ENCODE peak calls at places on chromosomes 13 and 19, in four cellular contexts. M, C, B and Q are unnamed samples.

GRCh38 chr13:33323766-33324525 is 38.4 kb upstream of the STARD13 start:
- DNase-seq in M (no peak), C (no peak), B (no peak), Q (no peak)

GRCh38 chr13:37106642-37107041 is 1.2 kb upstream of the CSNK1A1L start:
- DNase-seq in M (no peak), C (no peak), B (no peak), Q (no peak)

GRCh38 chr19:34430738-34431625 is 2.8 kb downstream of the UBA2 start:
- DNase-seq in M (peak; percentile 57), C (peak; percentile 72), B (no peak), Q (peak; percentile 63)

GRCh38 chr13:27967736-27968315 is 1.3 kb downstream of the CDX2 start:
- DNase-seq in M (no peak), C (no peak), B (no peak), Q (peak; percentile 41)

GRCh38 chr19:11164879-11165406 is 9.4 kb upstream of the SPC24 start:
- DNase-seq in M (no peak), C (no peak), B (no peak), Q (no peak)

GRCh38 chr13:84025828-84026227 is 143.6 kb upstream of the SLITRK1 start:
- DNase-seq in M (no peak), C (no peak), B (no peak), Q (no peak)

GRCh38 chr13:100125946-100126345 is 37.1 kb downstream of the PCCA start:
- DNase-seq in M (no peak), C (no peak), B (no peak), Q (no peak)

GRCh38 chr13:78326608-78327007 is 276.7 kb downstream of the POU4F1 start:
- DNase-seq in M (no peak), C (no peak), B (no peak), Q (no peak)

GRCh38 chr13:44915962-44916361 is 73.3 kb downstream of the NUFIP1 start:
- DNase-seq in M (no peak), C (no peak), B (no peak), Q (no peak)

GRCh38 chr19:12788682-12789097 is 2.6 kb upstream of the JUNB start:
- DNase-seq in M (peak; percentile 41), C (peak; percentile 79), B (peak; percentile 84), Q (no peak)

GRCh38 chr19:4366666-4367335 is 23.4 kb downstream of the MPND start:
- DNase-seq in M (no peak), C (no peak), B (no peak), Q (no peak)

DNA sequence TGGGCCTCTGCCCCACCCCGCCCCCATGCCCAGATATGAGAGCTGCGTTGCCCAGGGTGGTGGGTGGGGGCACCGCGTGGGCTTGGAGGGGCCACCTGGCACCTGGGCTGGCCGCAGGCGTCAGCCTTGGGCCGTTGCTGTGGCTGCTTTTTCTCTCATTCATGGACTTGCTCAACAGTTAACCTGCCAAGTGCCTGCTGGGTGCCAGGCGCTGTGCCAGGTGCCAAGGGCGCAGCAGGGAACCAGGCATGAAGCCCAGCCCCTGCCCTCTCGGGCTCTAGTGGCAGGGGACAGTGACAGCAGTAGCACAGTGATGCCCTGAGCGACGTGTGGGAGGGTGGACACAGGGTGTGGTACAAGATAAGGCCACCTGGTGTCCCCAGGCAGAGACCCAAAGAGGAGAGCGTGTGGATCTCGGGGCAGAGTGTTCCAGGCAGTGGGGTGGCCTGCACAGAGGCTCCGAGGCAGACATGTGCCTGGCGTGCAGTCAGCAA is 28.1 kb downstream of the DHX34 start:
- DNase-seq in M (no peak), C (peak; percentile 25), B (no peak), Q (no peak)
- TF ChIP-seq BHLHE40 in M (no peak), C (no peak), B (no peak), Q (no peak)

GRCh38 chr13:46559272-46559805 is 6.4 kb downstream of the LRCH1 start:
- DNase-seq in M (no peak), C (no peak), B (no peak), Q (no peak)
- TF ChIP-seq FOXM1 in M (no peak), C (no peak), B (no peak), Q (no peak)

DNA sequence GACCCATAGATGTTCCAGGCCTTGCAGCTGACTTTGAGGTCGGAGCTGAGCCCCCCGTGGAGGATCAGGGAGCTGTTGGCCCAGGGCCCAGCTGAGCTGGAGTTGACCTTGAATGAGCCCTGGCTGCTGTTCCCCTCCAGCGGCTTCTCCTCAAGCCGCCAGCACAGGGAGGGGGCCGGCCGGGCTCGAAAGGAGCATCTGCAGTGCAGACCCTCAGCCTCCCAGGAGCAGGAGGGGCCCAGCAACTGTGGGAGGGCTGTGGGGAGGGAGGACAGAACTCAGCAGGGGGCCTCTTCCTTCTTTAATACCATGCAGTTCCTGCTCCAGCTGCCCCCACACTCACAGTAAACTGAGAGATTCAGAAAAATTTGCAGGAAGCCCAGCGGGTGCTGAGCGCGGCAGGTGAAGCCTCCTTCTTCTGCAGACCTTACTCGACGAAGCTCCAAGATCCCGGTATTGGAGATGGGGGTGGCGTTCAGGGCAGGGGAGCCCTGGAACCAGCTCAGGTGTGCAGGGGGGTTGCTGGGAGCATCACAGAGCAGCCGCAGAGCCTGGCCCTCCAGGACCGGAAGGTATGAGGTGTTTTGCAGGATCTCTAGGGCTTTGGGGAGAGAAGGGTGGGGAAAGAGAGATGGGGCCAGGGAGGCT is 2.6 kb downstream of the SIGLEC5 start:
- DNase-seq in M (no peak), C (no peak), B (no peak), Q (no peak)
- TF ChIP-seq FOXK2 in M (no peak), C (no peak), B (no peak), Q (no peak)

DNA sequence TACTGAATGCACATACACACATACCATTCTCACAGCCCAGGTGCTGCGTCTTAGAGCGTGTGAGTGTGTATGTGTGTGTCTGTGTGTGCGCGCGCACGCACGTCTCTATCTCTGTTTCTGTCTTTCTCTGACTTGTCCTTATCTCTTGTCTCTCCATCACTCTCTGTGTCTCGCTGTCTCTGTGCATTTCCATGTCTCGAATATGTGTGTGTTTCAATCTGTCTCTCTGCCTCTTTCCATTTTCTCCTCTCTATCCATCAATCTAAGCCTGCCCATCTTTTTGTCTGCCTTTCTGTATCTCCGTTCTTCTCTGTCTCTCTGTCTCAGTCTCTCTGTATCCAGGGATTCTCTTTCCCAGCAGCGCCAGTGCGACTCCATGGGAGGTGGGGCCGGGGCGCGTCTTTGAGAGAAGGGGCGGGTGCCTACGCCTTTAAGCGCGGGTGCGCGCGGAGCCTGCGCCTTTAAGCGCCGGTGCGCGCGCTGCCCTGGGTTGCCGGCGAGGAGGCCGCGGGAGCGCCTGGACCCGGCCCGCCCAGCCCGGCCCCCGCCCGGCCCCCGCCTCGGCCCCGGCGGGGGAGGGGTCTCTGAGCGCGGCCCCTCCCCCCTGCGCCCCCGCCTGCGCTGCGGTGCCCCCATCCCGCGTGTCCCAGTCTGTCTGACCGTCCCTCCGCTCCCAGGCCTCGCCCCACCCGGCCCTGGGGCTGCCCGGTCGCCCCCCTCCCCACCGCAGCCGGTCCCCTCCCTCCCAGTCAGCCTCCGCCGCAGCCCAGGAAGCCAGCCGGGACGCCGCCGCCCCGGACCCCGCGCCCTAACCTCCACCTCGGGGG is at the start of gene LRFN3:
- DNase-seq in M (peak; percentile 21), C (peak; percentile 54), B (no peak), Q (peak; percentile 82)
- TF ChIP-seq BHLHE40 in M (no peak), C (no peak), B (no peak), Q (no peak)

DNA sequence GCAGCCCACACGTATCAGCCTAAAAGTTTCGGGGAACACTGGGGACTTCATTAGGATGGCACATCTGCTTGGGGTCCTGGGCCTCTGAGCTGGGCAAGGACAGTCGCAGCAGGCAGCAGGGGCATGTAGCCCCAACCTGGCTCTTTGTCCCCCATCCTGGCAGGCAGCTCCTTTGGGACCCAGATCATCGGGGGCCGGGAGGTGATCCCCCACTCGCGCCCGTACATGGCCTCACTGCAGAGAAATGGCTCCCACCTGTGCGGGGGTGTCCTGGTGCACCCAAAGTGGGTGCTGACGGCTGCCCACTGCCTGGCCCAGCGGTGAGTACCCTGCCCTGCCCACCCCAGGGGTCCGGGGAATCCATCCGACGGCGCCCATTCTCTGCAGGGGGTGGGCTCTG is 3.3 kb downstream of the GZMM start:
- DNase-seq in M (no peak), C (no peak), B (no peak), Q (no peak)
- TF ChIP-seq FOXM1 in M (no peak), C (no peak), B (no peak), Q (no peak)

GRCh38 chr13:51277943-51278342 is 55.7 kb downstream of the FAM124A start:
- DNase-seq in M (no peak), C (no peak), B (no peak), Q (no peak)

GRCh38 chr13:51275101-51275500 is 52.9 kb downstream of the FAM124A start:
- DNase-seq in M (no peak), C (no peak), B (no peak), Q (no peak)

GRCh38 chr13:51276684-51277083 is 54.5 kb downstream of the FAM124A start:
- DNase-seq in M (no peak), C (no peak), B (no peak), Q (no peak)

GRCh38 chr13:51280379-51280940 is 58.3 kb downstream of the FAM124A start:
- DNase-seq in M (no peak), C (no peak), B (no peak), Q (no peak)

GRCh38 chr13:51278426-51279130 is 56.4 kb downstream of the FAM124A start:
- DNase-seq in M (no peak), C (no peak), B (no peak), Q (no peak)
- TF ChIP-seq FOXK2 in M (no peak), C (no peak), B (no peak), Q (no peak)